ENCODE peak calls at places on chromosomes 13 and 19, in nine cellular contexts. O, C, G, H, T, X, A, S and P are unnamed samples.

GRCh38 chr13:62931901-62932883 is 1516.5 kb upstream of the PCDH20 start:
- DNase-seq in O (no peak), C (peak), G (no peak), H (no peak), T (no peak), X (peak), A (no peak), S (peak), P (no peak)

GRCh38 chr19:45376045-45376724 is 5.8 kb upstream of the ERCC2 start:
- DNase-seq in O (no peak), C (peak), G (no peak), H (no peak), T (no peak), X (peak), A (no peak), S (peak), P (no peak)

GRCh38 chr19:16385821-16386220 is 61.2 kb downstream of the KLF2 start:
- DNase-seq in O (no peak), C (no peak), G (no peak), H (no peak), T (no peak), X (no peak), A (no peak), S (no peak), P (no peak)

GRCh38 chr19:29247912-29248311 is 35.0 kb upstream of the UQCRFS1 start:
- DNase-seq in O (no peak), C (no peak), G (no peak), H (no peak), T (no peak), X (no peak), A (no peak), S (no peak), P (no peak)

GRCh38 chr13:30982506-30982905 is 50.0 kb downstream of the TEX26 start:
- DNase-seq in O (no peak), C (no peak), G (no peak), H (no peak), T (peak), X (no peak), A (no peak), S (no peak), P (no peak)

GRCh38 chr19:54439174-54439851 is 9.7 kb upstream of the LENG8 start:
- DNase-seq in O (peak), C (no peak), G (peak), H (peak), T (no peak), X (peak), A (no peak), S (peak), P (no peak)

GRCh38 chr19:13122275-13122878 is 4.3 kb downstream of the NACC1 start:
- DNase-seq in O (no peak), C (no peak), G (no peak), H (no peak), T (no peak), X (no peak), A (no peak), S (no peak), P (no peak)

GRCh38 chr19:15288146-15288963 is 44.0 kb downstream of the BRD4 start:
- DNase-seq in O (peak), C (peak), G (no peak), H (no peak), T (no peak), X (no peak), A (no peak), S (no peak), P (no peak)

GRCh38 chr19:31356587-31357314 is 7.5 kb upstream of the TSHZ3 start:
- DNase-seq in O (peak), C (no peak), G (peak), H (no peak), T (no peak), X (no peak), A (no peak), S (no peak), P (no peak)

GRCh38 chr13:52348983-52349780 is 56.8 kb downstream of the THSD1 start:
- DNase-seq in O (no peak), C (peak), G (no peak), H (no peak), T (no peak), X (peak), A (no peak), S (peak), P (no peak)

GRCh38 chr13:76976488-76976887 is 15.4 kb upstream of the CLN5 start:
- DNase-seq in O (no peak), C (no peak), G (no peak), H (no peak), T (no peak), X (peak), A (no peak), S (no peak), P (no peak)

GRCh38 chr13:43776680-43777079 is 10.1 kb downstream of the ENOX1 start:
- DNase-seq in O (no peak), C (no peak), G (no peak), H (no peak), T (no peak), X (peak), A (no peak), S (peak), P (no peak)

GRCh38 chr19:5292453-5292842 is 48.2 kb downstream of the PTPRS start:
- DNase-seq in O (no peak), C (peak), G (no peak), H (no peak), T (no peak), X (no peak), A (no peak), S (no peak), P (no peak)

GRCh38 chr19:40236366-40236765 is 9.9 kb upstream of the CCNP start:
- DNase-seq in O (no peak), C (no peak), G (no peak), H (no peak), T (no peak), X (no peak), A (no peak), S (no peak), P (no peak)

GRCh38 chr19:51020988-51021651 is 1.6 kb upstream of the KLK10 start:
- DNase-seq in O (no peak), C (peak), G (peak), H (no peak), T (no peak), X (peak), A (no peak), S (peak), P (no peak)

GRCh38 chr19:38251564-38252051 is 4.6 kb downstream of the PPP1R14A start:
- DNase-seq in O (no peak), C (no peak), G (no peak), H (no peak), T (no peak), X (no peak), A (no peak), S (peak), P (no peak)

GRCh38 chr19:53463263-53463662 is 4.3 kb upstream of the ZNF813 start:
- DNase-seq in O (peak), C (peak), G (peak), H (peak), T (no peak), X (peak), A (no peak), S (no peak), P (no peak)

GRCh38 chr13:43273362-43273761 is 250.0 kb downstream of the DNAJC15 start:
- DNase-seq in O (no peak), C (peak), G (no peak), H (no peak), T (no peak), X (peak), A (no peak), S (no peak), P (no peak)

GRCh38 chr19:23440791-23441190 is 45.5 kb upstream of the ZNF91 start:
- DNase-seq in O (no peak), C (no peak), G (no peak), H (no peak), T (no peak), X (no peak), A (no peak), S (no peak), P (no peak)

GRCh38 chr13:21324793-21325192 is 134.3 kb downstream of the ZDHHC20 start:
- DNase-seq in O (no peak), C (no peak), G (no peak), H (no peak), T (no peak), X (no peak), A (peak), S (no peak), P (no peak)

GRCh38 chr19:38769635-38770211 is 3.6 kb downstream of the LGALS7 start:
- DNase-seq in O (peak), C (peak), G (peak), H (peak), T (no peak), X (peak), A (peak), S (peak), P (peak)

GRCh38 chr19:6677924-6678689 is 8.1 kb upstream of the TNFSF14 start:
- DNase-seq in O (no peak), C (no peak), G (no peak), H (no peak), T (no peak), X (peak), A (peak), S (peak), P (no peak)

GRCh38 chr19:40419066-40419612 is 6.0 kb upstream of the PRX start:
- DNase-seq in O (no peak), C (no peak), G (no peak), H (no peak), T (no peak), X (no peak), A (no peak), S (no peak), P (no peak)

GRCh38 chr13:113981611-113982295 is 7.9 kb upstream of the C13orf46 start:
- DNase-seq in O (peak), C (no peak), G (no peak), H (peak), T (no peak), X (no peak), A (no peak), S (no peak), P (no peak)

GRCh38 chr13:34750078-34750703 is 191.9 kb upstream of the NBEA start:
- DNase-seq in O (no peak), C (no peak), G (peak), H (no peak), T (no peak), X (peak), A (peak), S (peak), P (no peak)

GRCh38 chr13:106117035-106117434 is 418.4 kb downstream of the EFNB2 start:
- DNase-seq in O (no peak), C (peak), G (no peak), H (no peak), T (no peak), X (peak), A (no peak), S (no peak), P (no peak)

DNA sequence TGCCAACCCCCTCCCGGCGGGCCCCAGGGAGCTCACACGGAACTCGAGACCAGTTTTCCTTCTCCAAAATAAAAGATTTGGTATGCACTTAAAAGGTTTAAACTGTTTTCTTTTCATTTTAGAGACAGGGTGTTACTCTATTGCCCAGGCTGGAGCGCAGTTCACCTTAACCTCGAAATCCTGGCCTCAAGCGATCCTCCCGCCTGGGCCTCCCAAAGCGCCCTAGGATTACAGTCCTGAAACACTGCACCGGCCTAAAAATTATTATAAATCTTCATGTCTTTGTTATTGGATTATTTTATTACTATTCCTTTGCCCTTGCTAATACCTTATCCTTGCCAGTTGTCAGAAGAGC is 553 bp upstream of the SLC7A1 start:
- DNase-seq in O (no peak), C (no peak), G (no peak), H (no peak), T (no peak), X (no peak), A (no peak), S (no peak), P (no peak)
- TF ChIP-seq CTCF in O (peak), C (no peak), G (no peak), H (no peak), T (no peak), X (no peak), A (no peak), S (no peak), P (no peak)

GRCh38 chr13:57644106-57644505 is 12.6 kb downstream of the PCDH17 start:
- DNase-seq in O (no peak), C (no peak), G (no peak), H (no peak), T (no peak), X (no peak), A (no peak), S (no peak), P (no peak)

GRCh38 chr13:57638147-57638890 is 6.8 kb downstream of the PCDH17 start:
- DNase-seq in O (no peak), C (no peak), G (no peak), H (no peak), T (no peak), X (no peak), A (no peak), S (no peak), P (no peak)

GRCh38 chr13:57641071-57641470 is 9.5 kb downstream of the PCDH17 start:
- DNase-seq in O (no peak), C (no peak), G (no peak), H (no peak), T (no peak), X (no peak), A (no peak), S (no peak), P (no peak)

GRCh38 chr13:57637515-57637914 is 6.0 kb downstream of the PCDH17 start:
- DNase-seq in O (no peak), C (no peak), G (no peak), H (no peak), T (no peak), X (no peak), A (no peak), S (no peak), P (no peak)

DNA sequence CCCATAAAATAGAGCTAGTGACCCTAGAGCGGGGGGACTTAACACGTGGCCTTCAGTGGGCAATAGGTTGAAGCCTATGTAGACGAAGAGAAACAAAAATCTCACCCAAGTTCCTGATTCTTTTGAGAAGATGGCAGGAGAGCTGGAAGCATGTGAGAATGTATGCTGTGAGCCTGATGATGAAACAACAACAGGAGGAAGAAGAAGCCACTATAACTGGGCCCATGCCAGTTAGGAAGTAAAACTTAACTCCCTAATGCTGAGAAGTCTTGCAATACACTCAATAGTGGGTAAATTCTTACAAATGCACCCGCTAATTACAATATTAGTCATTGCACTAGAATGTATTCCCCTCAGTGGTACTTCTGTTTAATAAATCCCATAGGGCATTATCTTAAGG is 9.0 kb downstream of the PCDH17 start:
- DNase-seq in O (no peak), C (no peak), G (no peak), H (no peak), T (no peak), X (no peak), A (no peak), S (peak), P (no peak)
- TF ChIP-seq CTCF in O (no peak), C (no peak), G (no peak), H (no peak), T (no peak), X (no peak), A (no peak), S (no peak), P (no peak)

GRCh38 chr13:97849305-97849704 is 104.2 kb upstream of the IPO5 start:
- DNase-seq in O (no peak), C (peak), G (no peak), H (no peak), T (peak), X (peak), A (peak), S (peak), P (no peak)
- TF ChIP-seq CTCF in O (no peak), C (peak), G (no peak), H (no peak), T (no peak), X (peak), A (no peak), S (peak), P (peak)

GRCh38 chr13:36453518-36453917 is 21.2 kb downstream of the CCNA1 start:
- DNase-seq in O (no peak), C (peak), G (no peak), H (no peak), T (no peak), X (peak), A (no peak), S (peak), P (no peak)
- TF ChIP-seq CTCF in O (no peak), C (peak), G (no peak), H (no peak), T (peak), X (peak), A (peak), S (peak), P (peak)

GRCh38 chr19:41784337-41785239 is 11.8 kb upstream of the CEACAM3 start:
- DNase-seq in O (peak), C (no peak), G (no peak), H (no peak), T (no peak), X (no peak), A (no peak), S (no peak), P (no peak)
- TF ChIP-seq CTCF in O (no peak), C (no peak), G (no peak), H (no peak), T (no peak), X (no peak), A (no peak), S (no peak), P (no peak)

DNA sequence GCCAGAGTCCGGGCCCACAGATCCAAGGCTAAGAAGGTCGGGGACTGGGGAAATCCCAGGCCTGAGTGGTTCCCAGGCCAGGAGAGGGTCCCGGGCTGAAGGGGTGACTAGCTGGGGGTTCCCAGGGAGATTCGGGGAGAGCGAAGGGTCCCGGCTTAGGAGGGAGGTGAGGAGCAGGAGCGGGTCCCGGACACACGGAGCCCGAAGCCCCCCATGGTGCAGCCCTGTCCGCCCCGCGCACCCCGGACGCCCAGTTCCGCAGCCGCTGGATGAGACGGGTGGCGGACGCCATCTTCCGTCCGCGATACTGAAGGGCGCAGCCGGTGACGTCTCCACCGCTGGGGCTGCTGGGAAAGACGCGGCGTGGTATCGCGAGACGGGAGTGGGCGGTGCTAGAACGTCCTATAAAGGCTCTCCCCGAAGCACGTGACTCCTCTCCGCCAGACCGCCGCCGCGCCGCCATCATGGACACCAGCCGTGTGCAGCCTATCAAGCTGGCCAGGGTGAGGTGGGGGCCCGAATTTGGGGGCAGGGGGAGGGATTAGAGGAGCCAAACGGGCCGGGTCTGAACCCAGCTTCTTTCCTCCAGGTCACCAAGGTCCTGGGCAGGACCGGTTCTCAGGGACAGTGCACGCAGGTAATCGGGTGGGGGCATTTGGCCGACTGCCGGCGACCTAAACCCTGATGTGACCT is at the start of the genes NDUFA7 and RPS28:
- DNase-seq in O (peak), C (peak), G (peak), H (peak), T (peak), X (peak), A (peak), S (peak), P (peak)
- TF ChIP-seq CTCF in O (peak), C (peak), G (no peak), H (peak), T (peak), X (no peak), A (peak), S (peak), P (no peak)

DNA sequence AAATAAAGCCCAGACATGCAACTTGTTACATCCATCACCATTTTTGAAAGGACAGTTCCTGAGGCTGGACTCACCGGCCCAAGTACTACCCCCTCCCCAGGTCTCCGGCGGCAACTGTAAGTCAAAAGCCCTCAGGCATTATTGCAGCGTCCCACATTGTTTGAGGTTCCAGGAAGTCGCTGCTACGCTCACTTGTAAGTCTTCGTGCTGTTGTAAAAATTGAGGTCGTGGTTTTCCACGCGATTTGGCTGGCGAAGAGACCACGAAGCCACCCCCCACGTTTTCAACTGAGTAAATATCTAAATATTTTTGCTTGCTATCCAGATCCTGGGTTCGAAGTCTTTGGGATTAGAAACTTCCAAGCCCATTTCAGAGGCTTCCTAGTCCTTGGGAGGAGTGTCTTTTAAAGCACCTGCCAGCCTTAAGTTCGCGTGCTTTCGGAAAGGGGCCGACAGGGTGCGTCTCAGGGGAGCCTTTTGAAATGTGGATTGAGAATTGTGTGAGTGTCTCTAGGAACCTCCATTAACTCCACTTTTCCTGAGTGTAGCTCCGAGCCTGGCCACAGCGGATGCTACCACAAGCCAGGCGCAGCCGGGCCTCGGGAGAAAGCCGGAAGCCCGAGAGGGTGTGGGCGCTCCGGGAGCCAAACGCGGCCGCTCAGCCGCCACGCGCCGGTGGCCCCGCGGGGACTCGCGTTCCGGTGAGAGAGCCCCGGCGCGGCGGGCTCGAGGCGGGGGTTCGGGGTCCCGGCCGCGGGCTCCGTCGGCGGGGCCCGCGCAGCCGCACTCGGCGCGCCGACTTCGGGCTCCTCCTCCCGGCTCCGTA is at the start of gene FNDC3A:
- DNase-seq in O (peak), C (peak), G (peak), H (peak), T (no peak), X (peak), A (peak), S (peak), P (no peak)
- TF ChIP-seq CTCF in O (peak), C (no peak), G (no peak), H (no peak), T (peak), X (peak), A (peak), S (peak), P (peak)